ENCODE peak calls at places on chromosomes 1 and 21, in ten cellular contexts. One of them, this sample, is unnamed.

GRCh38 chr1:245290836-245291235 is 136.1 kb downstream of the KIF26B start:
- DNase-seq in H1: no peak
- DNase-seq in esophagus squamous epithelium: no peak
- DNase-seq in H7: no peak
- DNase-seq in CD8-positive, alpha-beta T cell: no peak
- DNase-seq in naive thymus-derived CD4-positive, alpha-beta T cell: no peak
- DNase-seq in thoracic aorta: no peak
- DNase-seq in colonic mucosa: no peak
- DNase-seq in psoas muscle: no peak
- DNase-seq in adipocyte: peak
- DNase-seq in this sample: no peak

GRCh38 chr1:119276558-119276957 is 92.0 kb upstream of the HAO2 start:
- DNase-seq in H1: no peak
- DNase-seq in esophagus squamous epithelium: no peak
- DNase-seq in H7: no peak
- DNase-seq in CD8-positive, alpha-beta T cell: no peak
- DNase-seq in naive thymus-derived CD4-positive, alpha-beta T cell: no peak
- DNase-seq in thoracic aorta: no peak
- DNase-seq in colonic mucosa: no peak
- DNase-seq in psoas muscle: no peak
- DNase-seq in adipocyte: no peak
- DNase-seq in this sample: no peak

GRCh38 chr1:32180186-32181060 is 948 bp downstream of the TXLNA start:
- DNase-seq in H1: no peak
- DNase-seq in esophagus squamous epithelium: no peak
- DNase-seq in H7: peak
- DNase-seq in CD8-positive, alpha-beta T cell: no peak
- DNase-seq in naive thymus-derived CD4-positive, alpha-beta T cell: no peak
- DNase-seq in thoracic aorta: no peak
- DNase-seq in colonic mucosa: peak
- DNase-seq in psoas muscle: peak
- DNase-seq in adipocyte: peak
- DNase-seq in this sample: no peak

GRCh38 chr1:38512789-38513188 is 346.8 kb downstream of the RRAGC start:
- DNase-seq in H1: no peak
- DNase-seq in esophagus squamous epithelium: no peak
- DNase-seq in H7: no peak
- DNase-seq in CD8-positive, alpha-beta T cell: no peak
- DNase-seq in naive thymus-derived CD4-positive, alpha-beta T cell: no peak
- DNase-seq in thoracic aorta: no peak
- DNase-seq in colonic mucosa: no peak
- DNase-seq in psoas muscle: no peak
- DNase-seq in adipocyte: no peak
- DNase-seq in this sample: no peak

GRCh38 chr1:37038079-37038702 is 3.9 kb upstream of the GRIK3 start:
- DNase-seq in H1: no peak
- DNase-seq in esophagus squamous epithelium: no peak
- DNase-seq in H7: peak
- DNase-seq in CD8-positive, alpha-beta T cell: no peak
- DNase-seq in naive thymus-derived CD4-positive, alpha-beta T cell: no peak
- DNase-seq in thoracic aorta: no peak
- DNase-seq in colonic mucosa: no peak
- DNase-seq in psoas muscle: no peak
- DNase-seq in adipocyte: no peak
- DNase-seq in this sample: no peak

GRCh38 chr1:31765041-31765467 is 914 bp upstream of the ADGRB2 start:
- DNase-seq in H1: no peak
- DNase-seq in esophagus squamous epithelium: no peak
- DNase-seq in H7: no peak
- DNase-seq in CD8-positive, alpha-beta T cell: no peak
- DNase-seq in naive thymus-derived CD4-positive, alpha-beta T cell: no peak
- DNase-seq in thoracic aorta: no peak
- DNase-seq in colonic mucosa: no peak
- DNase-seq in psoas muscle: no peak
- DNase-seq in adipocyte: peak
- DNase-seq in this sample: peak

GRCh38 chr21:28106370-28106890 is 886.2 kb downstream of the LTN1 start:
- DNase-seq in H1: no peak
- DNase-seq in esophagus squamous epithelium: no peak
- DNase-seq in H7: no peak
- DNase-seq in CD8-positive, alpha-beta T cell: no peak
- DNase-seq in naive thymus-derived CD4-positive, alpha-beta T cell: no peak
- DNase-seq in thoracic aorta: no peak
- DNase-seq in colonic mucosa: no peak
- DNase-seq in psoas muscle: no peak
- DNase-seq in adipocyte: peak
- DNase-seq in this sample: peak

GRCh38 chr1:71857862-71858261 is 424.5 kb downstream of the NEGR1 start:
- DNase-seq in H1: no peak
- DNase-seq in esophagus squamous epithelium: no peak
- DNase-seq in H7: no peak
- DNase-seq in CD8-positive, alpha-beta T cell: no peak
- DNase-seq in naive thymus-derived CD4-positive, alpha-beta T cell: no peak
- DNase-seq in thoracic aorta: no peak
- DNase-seq in colonic mucosa: no peak
- DNase-seq in psoas muscle: no peak
- DNase-seq in adipocyte: peak
- DNase-seq in this sample: no peak

GRCh38 chr1:182601926-182602325 is 2.3 kb downstream of the RGS16 start:
- DNase-seq in H1: no peak
- DNase-seq in esophagus squamous epithelium: no peak
- DNase-seq in H7: no peak
- DNase-seq in CD8-positive, alpha-beta T cell: no peak
- DNase-seq in naive thymus-derived CD4-positive, alpha-beta T cell: no peak
- DNase-seq in thoracic aorta: no peak
- DNase-seq in colonic mucosa: no peak
- DNase-seq in psoas muscle: no peak
- DNase-seq in adipocyte: no peak
- DNase-seq in this sample: no peak

GRCh38 chr1:2253036-2253796 is 25.1 kb downstream of the SKI start:
- DNase-seq in H1: no peak
- DNase-seq in esophagus squamous epithelium: no peak
- DNase-seq in H7: no peak
- DNase-seq in CD8-positive, alpha-beta T cell: no peak
- DNase-seq in naive thymus-derived CD4-positive, alpha-beta T cell: no peak
- DNase-seq in thoracic aorta: no peak
- DNase-seq in colonic mucosa: no peak
- DNase-seq in psoas muscle: no peak
- DNase-seq in adipocyte: no peak
- DNase-seq in this sample: no peak

GRCh38 chr21:31713973-31714740 is 17.8 kb downstream of the SCAF4 start:
- DNase-seq in H1: no peak
- DNase-seq in esophagus squamous epithelium: no peak
- DNase-seq in H7: no peak
- DNase-seq in CD8-positive, alpha-beta T cell: no peak
- DNase-seq in naive thymus-derived CD4-positive, alpha-beta T cell: no peak
- DNase-seq in thoracic aorta: no peak
- DNase-seq in colonic mucosa: no peak
- DNase-seq in psoas muscle: no peak
- DNase-seq in adipocyte: peak
- DNase-seq in this sample: no peak

GRCh38 chr1:205591522-205592351 is 40.1 kb downstream of the ELK4 start:
- DNase-seq in H1: peak
- DNase-seq in esophagus squamous epithelium: no peak
- DNase-seq in H7: peak
- DNase-seq in CD8-positive, alpha-beta T cell: peak
- DNase-seq in naive thymus-derived CD4-positive, alpha-beta T cell: peak
- DNase-seq in thoracic aorta: peak
- DNase-seq in colonic mucosa: peak
- DNase-seq in psoas muscle: peak
- DNase-seq in adipocyte: peak
- DNase-seq in this sample: peak

GRCh38 chr1:52917591-52917990 is 3.9 kb downstream of the ECHDC2 start:
- DNase-seq in H1: no peak
- DNase-seq in esophagus squamous epithelium: no peak
- DNase-seq in H7: no peak
- DNase-seq in CD8-positive, alpha-beta T cell: no peak
- DNase-seq in naive thymus-derived CD4-positive, alpha-beta T cell: no peak
- DNase-seq in thoracic aorta: no peak
- DNase-seq in colonic mucosa: no peak
- DNase-seq in psoas muscle: no peak
- DNase-seq in adipocyte: no peak
- DNase-seq in this sample: no peak

GRCh38 chr1:50369830-50370229 is 53.4 kb downstream of the DMRTA2 start:
- DNase-seq in H1: no peak
- DNase-seq in esophagus squamous epithelium: no peak
- DNase-seq in H7: peak
- DNase-seq in CD8-positive, alpha-beta T cell: no peak
- DNase-seq in naive thymus-derived CD4-positive, alpha-beta T cell: no peak
- DNase-seq in thoracic aorta: no peak
- DNase-seq in colonic mucosa: no peak
- DNase-seq in psoas muscle: no peak
- DNase-seq in adipocyte: no peak
- DNase-seq in this sample: no peak

GRCh38 chr1:78831731-78832360 is 174.7 kb downstream of the ADGRL4 start:
- DNase-seq in H1: no peak
- DNase-seq in esophagus squamous epithelium: no peak
- DNase-seq in H7: no peak
- DNase-seq in CD8-positive, alpha-beta T cell: no peak
- DNase-seq in naive thymus-derived CD4-positive, alpha-beta T cell: no peak
- DNase-seq in thoracic aorta: no peak
- DNase-seq in colonic mucosa: no peak
- DNase-seq in psoas muscle: no peak
- DNase-seq in adipocyte: peak
- DNase-seq in this sample: peak

GRCh38 chr1:18697541-18697940 is 66.9 kb downstream of the PAX7 start:
- DNase-seq in H1: no peak
- DNase-seq in esophagus squamous epithelium: no peak
- DNase-seq in H7: no peak
- DNase-seq in CD8-positive, alpha-beta T cell: no peak
- DNase-seq in naive thymus-derived CD4-positive, alpha-beta T cell: no peak
- DNase-seq in thoracic aorta: no peak
- DNase-seq in colonic mucosa: no peak
- DNase-seq in psoas muscle: no peak
- DNase-seq in adipocyte: no peak
- DNase-seq in this sample: no peak
- H3K4me3 ChIP-seq in H1: no peak
- H3K4me3 ChIP-seq in esophagus squamous epithelium: no peak
- H3K4me3 ChIP-seq in H7: no peak
- H3K4me3 ChIP-seq in CD8-positive, alpha-beta T cell: no peak
- H3K4me3 ChIP-seq in naive thymus-derived CD4-positive, alpha-beta T cell: no peak
- H3K4me3 ChIP-seq in thoracic aorta: no peak
- H3K4me3 ChIP-seq in colonic mucosa: no peak
- H3K4me3 ChIP-seq in psoas muscle: no peak
- H3K4me3 ChIP-seq in adipocyte: no peak
- H3K4me3 ChIP-seq in this sample: no peak

DNA sequence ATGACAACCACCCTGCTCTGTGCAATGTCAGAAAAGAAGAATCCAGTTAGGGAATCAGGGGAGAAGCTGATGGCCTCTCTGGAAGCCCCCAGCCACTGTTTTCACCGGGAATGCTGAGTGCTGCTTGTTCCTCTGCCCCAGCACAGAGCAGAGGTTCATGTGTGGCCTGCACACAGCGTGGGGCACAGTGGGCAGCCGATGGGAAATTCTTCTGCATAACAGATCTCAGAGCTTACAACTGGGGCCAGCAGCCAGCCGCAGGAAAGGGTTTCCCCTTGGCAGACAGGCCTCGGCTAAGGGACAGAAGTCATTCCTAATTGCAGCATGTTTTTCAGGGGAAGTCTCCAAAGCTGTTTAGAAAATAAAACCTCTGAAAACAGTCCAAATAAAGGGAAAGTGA is 22.6 kb downstream of the HMGB4 start:
- DNase-seq in H1: no peak
- DNase-seq in esophagus squamous epithelium: no peak
- DNase-seq in H7: peak
- DNase-seq in CD8-positive, alpha-beta T cell: no peak
- DNase-seq in naive thymus-derived CD4-positive, alpha-beta T cell: no peak
- DNase-seq in thoracic aorta: no peak
- DNase-seq in colonic mucosa: no peak
- DNase-seq in psoas muscle: no peak
- DNase-seq in adipocyte: no peak
- DNase-seq in this sample: no peak
- H3K4me3 ChIP-seq in H1: no peak
- H3K4me3 ChIP-seq in esophagus squamous epithelium: no peak
- H3K4me3 ChIP-seq in H7: no peak
- H3K4me3 ChIP-seq in CD8-positive, alpha-beta T cell: no peak
- H3K4me3 ChIP-seq in naive thymus-derived CD4-positive, alpha-beta T cell: no peak
- H3K4me3 ChIP-seq in thoracic aorta: no peak
- H3K4me3 ChIP-seq in colonic mucosa: no peak
- H3K4me3 ChIP-seq in psoas muscle: no peak
- H3K4me3 ChIP-seq in adipocyte: no peak
- H3K4me3 ChIP-seq in this sample: no peak

GRCh38 chr1:186617860-186618780 is 62.1 kb downstream of the PTGS2 start:
- DNase-seq in H1: no peak
- DNase-seq in esophagus squamous epithelium: no peak
- DNase-seq in H7: no peak
- DNase-seq in CD8-positive, alpha-beta T cell: peak
- DNase-seq in naive thymus-derived CD4-positive, alpha-beta T cell: peak
- DNase-seq in thoracic aorta: peak
- DNase-seq in colonic mucosa: peak
- DNase-seq in psoas muscle: peak
- DNase-seq in adipocyte: peak
- DNase-seq in this sample: no peak

GRCh38 chr1:186620526-186620925 is 59.7 kb downstream of the PTGS2 start:
- DNase-seq in H1: no peak
- DNase-seq in esophagus squamous epithelium: no peak
- DNase-seq in H7: no peak
- DNase-seq in CD8-positive, alpha-beta T cell: no peak
- DNase-seq in naive thymus-derived CD4-positive, alpha-beta T cell: no peak
- DNase-seq in thoracic aorta: no peak
- DNase-seq in colonic mucosa: no peak
- DNase-seq in psoas muscle: no peak
- DNase-seq in adipocyte: no peak
- DNase-seq in this sample: no peak

GRCh38 chr1:186620951-186621350 is 59.3 kb downstream of the PTGS2 start:
- DNase-seq in H1: no peak
- DNase-seq in esophagus squamous epithelium: no peak
- DNase-seq in H7: no peak
- DNase-seq in CD8-positive, alpha-beta T cell: no peak
- DNase-seq in naive thymus-derived CD4-positive, alpha-beta T cell: no peak
- DNase-seq in thoracic aorta: no peak
- DNase-seq in colonic mucosa: no peak
- DNase-seq in psoas muscle: no peak
- DNase-seq in adipocyte: peak
- DNase-seq in this sample: no peak

DNA sequence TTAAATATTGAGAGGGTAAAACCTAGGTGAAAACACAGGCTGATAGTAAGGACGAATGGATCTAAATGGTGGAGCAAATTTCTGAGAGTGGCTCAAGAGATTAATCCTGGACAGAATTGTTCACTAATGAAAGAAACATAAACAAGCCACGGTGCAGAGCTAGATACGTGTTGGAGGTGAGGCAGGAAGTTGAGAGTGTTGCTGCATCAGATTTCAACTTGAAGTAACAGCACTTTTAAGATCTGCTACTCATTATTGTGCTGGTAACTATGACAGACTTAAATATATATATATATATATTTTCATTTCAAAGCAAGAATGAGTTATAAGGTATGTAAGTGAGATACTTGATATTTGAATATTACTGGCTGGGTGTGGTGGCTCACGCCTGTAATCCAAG is 64.9 kb downstream of the PTGS2 start:
- DNase-seq in H1: no peak
- DNase-seq in esophagus squamous epithelium: no peak
- DNase-seq in H7: no peak
- DNase-seq in CD8-positive, alpha-beta T cell: no peak
- DNase-seq in naive thymus-derived CD4-positive, alpha-beta T cell: no peak
- DNase-seq in thoracic aorta: no peak
- DNase-seq in colonic mucosa: no peak
- DNase-seq in psoas muscle: no peak
- DNase-seq in adipocyte: no peak
- DNase-seq in this sample: no peak
- H3K4me3 ChIP-seq in H1: no peak
- H3K4me3 ChIP-seq in esophagus squamous epithelium: no peak
- H3K4me3 ChIP-seq in H7: no peak
- H3K4me3 ChIP-seq in CD8-positive, alpha-beta T cell: no peak
- H3K4me3 ChIP-seq in naive thymus-derived CD4-positive, alpha-beta T cell: no peak
- H3K4me3 ChIP-seq in thoracic aorta: no peak
- H3K4me3 ChIP-seq in colonic mucosa: no peak
- H3K4me3 ChIP-seq in psoas muscle: no peak
- H3K4me3 ChIP-seq in adipocyte: no peak
- H3K4me3 ChIP-seq in this sample: no peak

GRCh38 chr1:108852541-108852940 is 4.4 kb downstream of the AKNAD1 start:
- DNase-seq in H1: no peak
- DNase-seq in esophagus squamous epithelium: no peak
- DNase-seq in H7: no peak
- DNase-seq in CD8-positive, alpha-beta T cell: no peak
- DNase-seq in naive thymus-derived CD4-positive, alpha-beta T cell: no peak
- DNase-seq in thoracic aorta: no peak
- DNase-seq in colonic mucosa: no peak
- DNase-seq in psoas muscle: no peak
- DNase-seq in adipocyte: no peak
- DNase-seq in this sample: peak
- H3K4me3 ChIP-seq in H1: no peak
- H3K4me3 ChIP-seq in esophagus squamous epithelium: no peak
- H3K4me3 ChIP-seq in H7: no peak
- H3K4me3 ChIP-seq in CD8-positive, alpha-beta T cell: no peak
- H3K4me3 ChIP-seq in naive thymus-derived CD4-positive, alpha-beta T cell: no peak
- H3K4me3 ChIP-seq in thoracic aorta: peak
- H3K4me3 ChIP-seq in colonic mucosa: no peak
- H3K4me3 ChIP-seq in psoas muscle: no peak
- H3K4me3 ChIP-seq in adipocyte: peak
- H3K4me3 ChIP-seq in this sample: no peak

This sample was measured in endothelial cell of umbilical vein.